ENCODE peak calls at places on chromosomes 3 and 15, in four cellular contexts. One of them, this sample, is unnamed.

GRCh38 chr15:63507878-63508818 is 3.8 kb downstream of the USP3 start:
- DNase-seq in activated CD4-positive, alpha-beta T cell treated with anti-CD3 and anti-CD28 coated beads for 1 hour: no peak
- DNase-seq in AG09309: no peak
- DNase-seq in NCI-H1105 treated with DMSO at 0.1 percent for 48 hours: no peak
- DNase-seq in this sample: no peak

GRCh38 chr3:40584625-40585189 is 59.9 kb downstream of the ZNF621 start:
- DNase-seq in activated CD4-positive, alpha-beta T cell treated with anti-CD3 and anti-CD28 coated beads for 1 hour: peak
- DNase-seq in AG09309: peak
- DNase-seq in NCI-H1105 treated with DMSO at 0.1 percent for 48 hours: peak
- DNase-seq in this sample: peak

GRCh38 chr3:107525101-107525953 is 2.6 kb downstream of the BBX start:
- DNase-seq in activated CD4-positive, alpha-beta T cell treated with anti-CD3 and anti-CD28 coated beads for 1 hour: peak
- DNase-seq in AG09309: no peak
- DNase-seq in NCI-H1105 treated with DMSO at 0.1 percent for 48 hours: peak
- DNase-seq in this sample: peak

GRCh38 chr3:11247362-11247761 is 24.8 kb upstream of the ATG7 start:
- DNase-seq in activated CD4-positive, alpha-beta T cell treated with anti-CD3 and anti-CD28 coated beads for 1 hour: no peak
- DNase-seq in AG09309: no peak
- DNase-seq in NCI-H1105 treated with DMSO at 0.1 percent for 48 hours: peak
- DNase-seq in this sample: no peak

GRCh38 chr3:50358355-50358926 is 880 bp downstream of the TMEM115 start:
- DNase-seq in activated CD4-positive, alpha-beta T cell treated with anti-CD3 and anti-CD28 coated beads for 1 hour: no peak
- DNase-seq in AG09309: no peak
- DNase-seq in NCI-H1105 treated with DMSO at 0.1 percent for 48 hours: no peak
- DNase-seq in this sample: no peak

GRCh38 chr3:153513236-153513635 is 351.2 kb downstream of the RAP2B start:
- DNase-seq in activated CD4-positive, alpha-beta T cell treated with anti-CD3 and anti-CD28 coated beads for 1 hour: no peak
- DNase-seq in AG09309: no peak
- DNase-seq in NCI-H1105 treated with DMSO at 0.1 percent for 48 hours: no peak
- DNase-seq in this sample: no peak

GRCh38 chr3:73637042-73637441 is 12.3 kb upstream of the PDZRN3 start:
- DNase-seq in activated CD4-positive, alpha-beta T cell treated with anti-CD3 and anti-CD28 coated beads for 1 hour: no peak
- DNase-seq in AG09309: no peak
- DNase-seq in NCI-H1105 treated with DMSO at 0.1 percent for 48 hours: peak
- DNase-seq in this sample: no peak

GRCh38 chr3:101017048-101017447 is 23.8 kb upstream of the ABI3BP start:
- DNase-seq in activated CD4-positive, alpha-beta T cell treated with anti-CD3 and anti-CD28 coated beads for 1 hour: no peak
- DNase-seq in AG09309: no peak
- DNase-seq in NCI-H1105 treated with DMSO at 0.1 percent for 48 hours: no peak
- DNase-seq in this sample: no peak

GRCh38 chr3:70531063-70531657 is 218.7 kb upstream of the MDFIC2 start:
- DNase-seq in activated CD4-positive, alpha-beta T cell treated with anti-CD3 and anti-CD28 coated beads for 1 hour: no peak
- DNase-seq in AG09309: no peak
- DNase-seq in NCI-H1105 treated with DMSO at 0.1 percent for 48 hours: peak
- DNase-seq in this sample: no peak

GRCh38 chr3:72100626-72101187 is 315.8 kb upstream of the PROK2 start:
- DNase-seq in activated CD4-positive, alpha-beta T cell treated with anti-CD3 and anti-CD28 coated beads for 1 hour: peak
- DNase-seq in AG09309: peak
- DNase-seq in NCI-H1105 treated with DMSO at 0.1 percent for 48 hours: peak
- DNase-seq in this sample: peak

GRCh38 chr3:52277972-52278509 is 408 bp downstream of the WDR82 start:
- DNase-seq in activated CD4-positive, alpha-beta T cell treated with anti-CD3 and anti-CD28 coated beads for 1 hour: no peak
- DNase-seq in AG09309: no peak
- DNase-seq in NCI-H1105 treated with DMSO at 0.1 percent for 48 hours: no peak
- DNase-seq in this sample: no peak

GRCh38 chr3:123870033-123870432 is 14.1 kb downstream of the MYLK start:
- DNase-seq in activated CD4-positive, alpha-beta T cell treated with anti-CD3 and anti-CD28 coated beads for 1 hour: no peak
- DNase-seq in AG09309: no peak
- DNase-seq in NCI-H1105 treated with DMSO at 0.1 percent for 48 hours: no peak
- DNase-seq in this sample: no peak

GRCh38 chr3:14127516-14128161 is 2.8 kb downstream of the TMEM43 start:
- DNase-seq in activated CD4-positive, alpha-beta T cell treated with anti-CD3 and anti-CD28 coated beads for 1 hour: no peak
- DNase-seq in AG09309: no peak
- DNase-seq in NCI-H1105 treated with DMSO at 0.1 percent for 48 hours: no peak
- DNase-seq in this sample: no peak